ENCODE peak calls at places on chromosomes 12 and 14, in eight cellular contexts. M, L, E, H, V, W, G and Z are unnamed samples.

GRCh38 chr12:103441437-103442186 is 54.2 kb downstream of the C12orf42 start:
- DNase-seq in L (no peak), M (no peak), G (no peak), H (no peak), V (no peak), W (no peak), E (peak; percentile 82), Z (no peak)

GRCh38 chr12:92661269-92661668 is 41.5 kb upstream of the PLEKHG7 start:
- DNase-seq in G (no peak), E (no peak), H (no peak), L (no peak), W (no peak), V (no peak), M (no peak), Z (no peak)

GRCh38 chr14:91012050-91012449 is 48.4 kb downstream of the RPS6KA5 start:
- DNase-seq in W (no peak), H (no peak), L (no peak), E (no peak), G (no peak), V (no peak), M (no peak), Z (no peak)

GRCh38 chr12:1350055-1350933 is 244.1 kb downstream of the FBXL14 start:
- DNase-seq in V (peak; percentile 37), M (peak; percentile 86), H (no peak), W (no peak), L (peak; percentile 54), E (no peak), G (no peak), Z (peak; percentile 59)

GRCh38 chr12:104680070-104680469 is 223.3 kb downstream of the CHST11 start:
- DNase-seq in V (no peak), M (peak; percentile 22), L (peak; percentile 50), G (no peak), E (no peak), W (peak; percentile 13), H (no peak), Z (no peak)

GRCh38 chr12:102169922-102170698 is 27.5 kb downstream of the PMCH start:
- DNase-seq in G (peak; percentile 48), L (peak; percentile 51), H (no peak), V (no peak), W (peak; percentile 4), E (peak; percentile 49), M (peak; percentile 63), Z (no peak)

GRCh38 chr12:122602456-122602855 is 75.4 kb downstream of the KNTC1 start:
- DNase-seq in M (no peak), L (no peak), G (no peak), W (no peak), E (no peak), V (no peak), H (no peak), Z (no peak)

GRCh38 chr12:50635857-50636256 is 128.0 kb upstream of the ATF1 start:
- DNase-seq in E (no peak), L (no peak), W (no peak), M (no peak), H (no peak), V (no peak), G (no peak), Z (no peak)

GRCh38 chr12:31974673-31975072 is 15.5 kb downstream of the RESF1 start:
- DNase-seq in E (no peak), G (no peak), V (no peak), L (no peak), W (no peak), M (no peak), H (no peak), Z (no peak)

DNA sequence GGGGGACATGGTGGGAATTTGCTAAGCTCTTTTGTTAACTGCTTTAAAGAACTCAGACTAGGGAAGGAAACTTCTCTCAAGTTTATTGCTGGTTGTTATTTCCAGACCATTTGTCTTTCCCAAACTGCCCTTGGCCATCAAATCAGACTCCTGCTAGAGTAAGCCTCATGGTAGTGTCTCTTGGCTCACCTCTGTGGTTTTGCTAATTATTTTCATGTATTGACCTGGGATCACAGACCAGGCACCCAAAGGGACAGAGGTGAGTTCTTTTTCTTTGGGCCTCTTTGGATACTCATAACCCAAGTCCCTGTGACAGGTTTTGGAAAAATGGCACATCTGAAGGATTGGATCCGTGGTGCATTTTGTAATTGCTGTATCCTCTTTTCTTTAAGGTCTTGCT is 11.2 kb downstream of the ETV6 start:
- DNase-seq in H (no peak), W (no peak), M (no peak), V (no peak), E (no peak), G (no peak), L (no peak), Z (no peak)
- TF ChIP-seq POLR2A in H (no peak), W (no peak), M (no peak), V (no peak), E (no peak), G (no peak), L (no peak), Z (no peak)

GRCh38 chr14:20002319-20002718 is 356 bp downstream of the OR4Q2 start:
- DNase-seq in V (no peak), W (no peak), E (no peak), G (no peak), L (no peak), M (no peak), H (no peak), Z (no peak)

DNA sequence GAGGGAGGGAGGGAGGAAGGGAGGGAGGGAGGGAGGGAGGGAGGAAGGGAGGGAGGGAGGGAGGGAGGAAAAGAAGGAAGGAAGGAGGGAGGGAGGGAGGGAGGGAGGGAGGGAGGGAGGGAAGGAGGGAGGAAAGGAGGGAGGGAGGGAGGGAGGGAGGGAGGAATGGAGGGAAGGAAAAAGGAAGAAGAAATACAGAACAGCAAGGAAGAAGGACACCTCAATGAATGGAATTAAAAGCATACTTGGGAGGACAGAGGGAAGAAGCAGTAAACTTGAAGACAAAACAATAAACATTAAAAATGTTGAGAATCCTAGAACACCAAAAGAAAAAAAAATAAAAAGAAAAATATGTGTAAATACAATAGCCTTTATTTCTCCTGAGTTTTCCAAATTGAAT is 6.2 kb downstream of the OR4Q2 start:
- DNase-seq in M (no peak), W (no peak), V (no peak), E (no peak), H (no peak), G (no peak), L (no peak), Z (no peak)
- TF ChIP-seq POLR2A in M (no peak), W (no peak), V (no peak), E (no peak), H (no peak), G (no peak), L (no peak), Z (no peak)

DNA sequence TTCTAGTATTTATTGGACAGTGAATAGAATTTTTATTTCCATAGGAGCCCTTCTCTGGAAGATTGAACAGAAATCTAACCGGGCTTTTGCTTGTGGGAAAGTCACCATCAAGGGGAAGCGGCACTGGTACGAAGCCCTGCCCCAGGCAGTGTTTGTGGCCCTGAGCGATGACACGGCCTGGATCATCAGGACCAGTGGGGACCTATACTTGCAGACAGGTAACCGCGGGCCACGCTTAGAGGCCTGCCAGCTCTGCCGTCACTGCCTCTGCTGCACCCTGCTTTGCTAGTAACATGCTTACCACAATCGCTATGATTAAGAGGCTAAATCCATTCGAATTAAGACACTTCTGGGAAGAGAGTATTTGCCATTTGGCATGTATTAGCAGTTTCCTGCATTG is 69.2 kb downstream of the ANKRD9 start:
- DNase-seq in E (no peak), H (no peak), W (no peak), M (no peak), L (no peak), G (no peak), V (no peak), Z (no peak)
- TF ChIP-seq POLR2A in E (no peak), H (no peak), W (no peak), M (no peak), L (no peak), G (no peak), V (no peak), Z (no peak)

DNA sequence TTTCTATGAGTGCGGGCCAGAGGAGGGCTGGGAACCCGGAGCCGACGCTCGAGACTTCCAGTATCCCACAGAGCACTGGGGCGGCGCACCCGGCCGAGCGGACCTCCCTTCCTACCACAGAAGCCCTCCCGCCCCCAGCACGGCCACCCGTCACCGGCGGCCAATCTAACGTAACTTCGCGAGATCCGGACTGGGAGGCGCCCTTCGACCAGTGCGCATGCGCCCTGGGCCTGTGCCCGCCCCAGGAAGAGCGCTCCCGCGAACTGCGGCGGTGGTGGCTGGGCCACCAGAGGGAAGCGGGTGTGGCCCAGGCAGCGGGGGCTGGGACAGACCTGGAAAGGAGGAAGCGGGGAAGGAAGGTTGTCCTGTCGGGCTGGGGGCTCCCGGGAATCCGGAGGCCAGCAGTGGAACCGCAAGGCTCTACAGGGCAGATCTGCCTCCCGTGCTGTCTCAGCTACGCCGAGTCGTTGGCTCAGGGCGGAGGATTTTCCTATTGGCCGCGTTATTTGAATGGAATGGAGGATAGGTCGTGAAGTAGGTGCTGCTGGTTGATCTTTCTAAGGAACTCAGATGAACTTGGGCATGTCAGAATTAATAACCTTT is at the start of gene PPP1R12A:
- DNase-seq in E (peak; percentile 98), L (peak; percentile 98), W (peak; percentile 91), G (peak; percentile 98), H (peak; percentile 97), V (peak; percentile 97), M (peak; percentile 97), Z (peak; percentile 94)
- TF ChIP-seq POLR2A in E (peak; percentile 98), L (peak; percentile 92), W (peak; percentile 48), G (peak; percentile 90), H (peak; percentile 99), V (peak; percentile 97), M (peak; percentile 93), Z (peak; percentile 96)

GRCh38 chr12:132664206-132665148 is 22.7 kb downstream of the POLE start:
- DNase-seq in W (no peak), V (no peak), M (no peak), E (no peak), G (no peak), L (no peak), H (no peak), Z (no peak)

GRCh38 chr12:132665794-132666193 is 21.3 kb downstream of the POLE start:
- DNase-seq in M (no peak), G (no peak), L (no peak), H (no peak), V (no peak), E (no peak), W (no peak), Z (no peak)

GRCh38 chr12:132665149-132665491 is 22.0 kb downstream of the POLE start:
- DNase-seq in W (no peak), H (no peak), E (no peak), V (no peak), L (no peak), M (no peak), G (no peak), Z (no peak)

GRCh38 chr12:132661972-132662371 is 25.2 kb downstream of the POLE start:
- DNase-seq in G (no peak), E (no peak), H (no peak), L (no peak), M (no peak), W (no peak), V (no peak), Z (no peak)

GRCh38 chr12:132662901-132663755 is 24.0 kb downstream of the POLE start:
- DNase-seq in E (no peak), H (no peak), W (no peak), V (no peak), M (no peak), L (no peak), G (no peak), Z (no peak)
- TF ChIP-seq POLR2A in E (no peak), H (no peak), W (no peak), V (no peak), M (no peak), L (no peak), G (no peak), Z (no peak)